ENCODE peak calls at places on chromosome 22, in five cellular contexts. One of them, this sample, is unnamed.

GRCh38 chr22:44318751-44319150 is 6.0 kb upstream of the SHISAL1 start:
- DNase-seq in Calu3: no peak
- DNase-seq in memory B cell: no peak
- DNase-seq in T follicular helper cell: no peak
- DNase-seq in lung microvascular endothelial cell: no peak
- DNase-seq in this sample: no peak

GRCh38 chr22:38943882-38944281 is 13.5 kb upstream of the APOBEC3A start:
- DNase-seq in T follicular helper cell: no peak
- DNase-seq in memory B cell: no peak
- DNase-seq in lung microvascular endothelial cell: no peak
- DNase-seq in Calu3: no peak
- DNase-seq in this sample: no peak

GRCh38 chr22:49934891-49935557 is 16.6 kb downstream of the CRELD2 start:
- DNase-seq in memory B cell: peak; percentile 82
- DNase-seq in lung microvascular endothelial cell: peak; percentile 76
- DNase-seq in Calu3: peak; percentile 83
- DNase-seq in T follicular helper cell: peak; percentile 74
- DNase-seq in this sample: peak; percentile 85

GRCh38 chr22:39778055-39778454 is 115.5 kb downstream of the ENTHD1 start:
- DNase-seq in T follicular helper cell: no peak
- DNase-seq in Calu3: no peak
- DNase-seq in memory B cell: no peak
- DNase-seq in lung microvascular endothelial cell: no peak
- DNase-seq in this sample: no peak

GRCh38 chr22:19687561-19688300 is 26.6 kb upstream of the SEPTIN5 start:
- DNase-seq in T follicular helper cell: no peak
- DNase-seq in Calu3: peak; percentile 64
- DNase-seq in memory B cell: no peak
- DNase-seq in lung microvascular endothelial cell: no peak
- DNase-seq in this sample: no peak

GRCh38 chr22:31743871-31744270 is 6.1 kb downstream of the PRR14L start:
- DNase-seq in Calu3: no peak
- DNase-seq in T follicular helper cell: no peak
- DNase-seq in lung microvascular endothelial cell: no peak
- DNase-seq in memory B cell: no peak
- DNase-seq in this sample: no peak

GRCh38 chr22:50544746-50545253 is 899 bp upstream of the KLHDC7B start:
- DNase-seq in lung microvascular endothelial cell: no peak
- DNase-seq in Calu3: peak; percentile 55
- DNase-seq in memory B cell: no peak
- DNase-seq in T follicular helper cell: no peak
- DNase-seq in this sample: no peak

GRCh38 chr22:21677606-21678443 is 12.0 kb downstream of the PPIL2 start:
- DNase-seq in lung microvascular endothelial cell: no peak
- DNase-seq in memory B cell: no peak
- DNase-seq in T follicular helper cell: no peak
- DNase-seq in Calu3: no peak
- DNase-seq in this sample: no peak

GRCh38 chr22:42621505-42622002 is 6.9 kb upstream of the POLDIP3 start:
- DNase-seq in memory B cell: peak; percentile 69
- DNase-seq in lung microvascular endothelial cell: peak; percentile 67
- DNase-seq in Calu3: peak; percentile 87
- DNase-seq in T follicular helper cell: peak; percentile 20
- DNase-seq in this sample: peak; percentile 61

GRCh38 chr22:17159504-17159951 is 451 bp upstream of the HDHD5 start:
- DNase-seq in memory B cell: no peak
- DNase-seq in lung microvascular endothelial cell: peak; percentile 40
- DNase-seq in Calu3: peak; percentile 54
- DNase-seq in T follicular helper cell: peak; percentile 12
- DNase-seq in this sample: no peak

GRCh38 chr22:25334091-25334490 is 114.7 kb downstream of the CRYBB2 start:
- DNase-seq in Calu3: peak; percentile 64
- DNase-seq in memory B cell: no peak
- DNase-seq in T follicular helper cell: peak; percentile 9
- DNase-seq in lung microvascular endothelial cell: peak; percentile 52
- DNase-seq in this sample: no peak

GRCh38 chr22:50089231-50090140 is at the start of gene MOV10L1:
- DNase-seq in memory B cell: no peak
- DNase-seq in Calu3: no peak
- DNase-seq in lung microvascular endothelial cell: peak; percentile 50
- DNase-seq in T follicular helper cell: no peak
- DNase-seq in this sample: no peak

GRCh38 chr22:44338183-44338812 is 25.5 kb upstream of the SHISAL1 start:
- DNase-seq in memory B cell: no peak
- DNase-seq in lung microvascular endothelial cell: no peak
- DNase-seq in T follicular helper cell: no peak
- DNase-seq in Calu3: peak; percentile 28
- DNase-seq in this sample: no peak

GRCh38 chr22:45999379-45999971 is 22.5 kb upstream of the WNT7B start:
- DNase-seq in lung microvascular endothelial cell: no peak
- DNase-seq in Calu3: no peak
- DNase-seq in memory B cell: no peak
- DNase-seq in T follicular helper cell: no peak
- DNase-seq in this sample: no peak

GRCh38 chr22:41687901-41688364 is 734 bp downstream of the SNU13 start:
- DNase-seq in Calu3: no peak
- DNase-seq in lung microvascular endothelial cell: peak; percentile 51
- DNase-seq in memory B cell: no peak
- DNase-seq in T follicular helper cell: no peak
- DNase-seq in this sample: peak; percentile 22

GRCh38 chr22:50600541-50600940 is at the start of gene MAPK8IP2:
- DNase-seq in lung microvascular endothelial cell: no peak
- DNase-seq in T follicular helper cell: no peak
- DNase-seq in Calu3: no peak
- DNase-seq in memory B cell: no peak
- DNase-seq in this sample: no peak

GRCh38 chr22:50027639-50028537 is 15.3 kb upstream of the IL17REL start:
- DNase-seq in memory B cell: no peak
- DNase-seq in Calu3: peak; percentile 44
- DNase-seq in T follicular helper cell: peak; percentile 27
- DNase-seq in lung microvascular endothelial cell: no peak
- DNase-seq in this sample: no peak

GRCh38 chr22:42627981-42628380 is 12.4 kb downstream of the ATP5MGL start:
- DNase-seq in Calu3: no peak
- DNase-seq in T follicular helper cell: no peak
- DNase-seq in memory B cell: no peak
- DNase-seq in lung microvascular endothelial cell: no peak
- DNase-seq in this sample: no peak

GRCh38 chr22:37607912-37608476 is 640 bp upstream of the GGA1 start:
- DNase-seq in lung microvascular endothelial cell: no peak
- DNase-seq in T follicular helper cell: no peak
- DNase-seq in memory B cell: no peak
- DNase-seq in Calu3: no peak
- DNase-seq in this sample: peak; percentile 31

GRCh38 chr22:36562261-36562835 is 33.4 kb upstream of the EIF3D start:
- DNase-seq in Calu3: peak; percentile 46
- DNase-seq in lung microvascular endothelial cell: peak; percentile 80
- DNase-seq in memory B cell: no peak
- DNase-seq in T follicular helper cell: no peak
- DNase-seq in this sample: no peak

GRCh38 chr22:32308934-32309333 is 48.7 kb upstream of the RFPL3 start:
- DNase-seq in Calu3: no peak
- DNase-seq in lung microvascular endothelial cell: no peak
- DNase-seq in memory B cell: no peak
- DNase-seq in T follicular helper cell: no peak
- DNase-seq in this sample: no peak

This sample was measured in naive B cell.